ENCODE peak calls at places on chromosome 11, in ten cellular contexts. B, L, P, N, K, M, E, D, C and I are unnamed samples.

GRCh38 chr11:117328414-117329010 is 858 bp downstream of the CEP164 start:
- DNase-seq in B (no peak), L (peak), P (no peak), N (peak), K (peak), M (no peak), E (no peak), D (peak), C (no peak), I (no peak)

GRCh38 chr11:35815556-35816315 is 128.1 kb upstream of the LDLRAD3 start:
- DNase-seq in B (peak), L (no peak), P (no peak), N (no peak), K (no peak), M (peak), E (peak), D (peak), C (no peak), I (no peak)

GRCh38 chr11:103530257-103530656 is 421.0 kb downstream of the DYNC2H1 start:
- DNase-seq in B (no peak), L (peak), P (no peak), N (no peak), K (no peak), M (no peak), E (no peak), D (no peak), C (no peak), I (no peak)

GRCh38 chr11:76698321-76699043 is 27.9 kb upstream of the LRRC32 start:
- DNase-seq in B (no peak), L (no peak), P (no peak), N (peak), K (no peak), M (no peak), E (no peak), D (no peak), C (no peak), I (no peak)

GRCh38 chr11:13277719-13278619 is at the start of gene BMAL1:
- DNase-seq in B (peak), L (peak), P (peak), N (no peak), K (peak), M (no peak), E (peak), D (peak), C (peak), I (no peak)

GRCh38 chr11:47979378-47980092 is 824 bp upstream of the PTPRJ start:
- DNase-seq in B (no peak), L (no peak), P (no peak), N (no peak), K (no peak), M (no peak), E (no peak), D (peak), C (no peak), I (no peak)

GRCh38 chr11:17846852-17847453 is 112.4 kb downstream of the KCNC1 start:
- DNase-seq in B (no peak), L (peak), P (peak), N (peak), K (no peak), M (no peak), E (no peak), D (no peak), C (no peak), I (no peak)

GRCh38 chr11:73312806-73313403 is 4.8 kb downstream of the ARHGEF17 start:
- DNase-seq in B (no peak), L (no peak), P (no peak), N (no peak), K (no peak), M (no peak), E (no peak), D (peak), C (no peak), I (no peak)

GRCh38 chr11:73965076-73965763 is 14.4 kb downstream of the DNAJB13 start:
- DNase-seq in B (no peak), L (no peak), P (no peak), N (no peak), K (no peak), M (no peak), E (no peak), D (no peak), C (no peak), I (no peak)

GRCh38 chr11:75269896-75270295 is 29.3 kb downstream of the TPBGL start:
- DNase-seq in B (no peak), L (no peak), P (no peak), N (no peak), K (no peak), M (no peak), E (peak), D (no peak), C (no peak), I (no peak)

GRCh38 chr11:124738713-124739478 is 846 bp upstream of the NRGN start:
- DNase-seq in B (no peak), L (no peak), P (no peak), N (no peak), K (no peak), M (no peak), E (no peak), D (no peak), C (no peak), I (no peak)

GRCh38 chr11:1230456-1231395 is 7.9 kb downstream of the MUC5B start:
- DNase-seq in B (peak), L (no peak), P (peak), N (no peak), K (no peak), M (no peak), E (peak), D (no peak), C (peak), I (no peak)

GRCh38 chr11:15493921-15494630 is 379.4 kb downstream of the INSC start:
- DNase-seq in B (no peak), L (no peak), P (no peak), N (no peak), K (no peak), M (no peak), E (peak), D (no peak), C (no peak), I (no peak)

GRCh38 chr11:84824624-84825023 is 802.5 kb downstream of the DLG2 start:
- DNase-seq in B (no peak), L (no peak), P (no peak), N (no peak), K (no peak), M (no peak), E (no peak), D (peak), C (no peak), I (no peak)

GRCh38 chr11:19973136-19973635 is 187.1 kb downstream of the DBX1 start:
- DNase-seq in B (no peak), L (no peak), P (no peak), N (no peak), K (no peak), M (no peak), E (no peak), D (no peak), C (no peak), I (no peak)

GRCh38 chr11:134727636-134728035 is 315.6 kb upstream of the B3GAT1 start:
- DNase-seq in B (no peak), L (no peak), P (no peak), N (no peak), K (no peak), M (no peak), E (no peak), D (no peak), C (no peak), I (no peak)

GRCh38 chr11:2675540-2675939 is 24.3 kb downstream of the KCNQ1OT1 start:
- DNase-seq in B (peak), L (no peak), P (no peak), N (no peak), K (no peak), M (no peak), E (no peak), D (no peak), C (no peak), I (no peak)

GRCh38 chr11:87421422-87421821 is 383.7 kb downstream of the TMEM135 start:
- DNase-seq in B (no peak), L (peak), P (no peak), N (peak), K (no peak), M (peak), E (peak), D (peak), C (no peak), I (peak)

GRCh38 chr11:1486054-1486825 is at the start of gene MOB2:
- DNase-seq in B (peak), L (peak), P (peak), N (no peak), K (no peak), M (no peak), E (no peak), D (no peak), C (peak), I (no peak)

GRCh38 chr11:11265994-11266606 is 87.0 kb downstream of the CSNK2A3 start:
- DNase-seq in B (peak), L (peak), P (peak), N (peak), K (no peak), M (no peak), E (peak), D (peak), C (no peak), I (no peak)

GRCh38 chr11:71352748-71353147 is 95.4 kb downstream of the DHCR7 start:
- DNase-seq in B (no peak), L (no peak), P (no peak), N (no peak), K (no peak), M (no peak), E (no peak), D (no peak), C (no peak), I (no peak)